ENCODE peak calls at places on chromosomes 2 and 18, in eight cellular contexts. One of them, this sample, is unnamed.

GRCh38 chr2:207939342-207940108 is 85.8 kb downstream of the PLEKHM3 start:
- DNase-seq in colonic mucosa: peak; percentile 75
- DNase-seq in right cardiac atrium: no peak
- DNase-seq in GM23248: no peak
- DNase-seq in endothelial cell of umbilical vein: no peak
- DNase-seq in HepG2: no peak
- DNase-seq in pancreas: no peak
- DNase-seq in H1: no peak
- DNase-seq in this sample: no peak

GRCh38 chr2:42147641-42148274 is 21.4 kb upstream of the EML4 start:
- DNase-seq in colonic mucosa: no peak
- DNase-seq in right cardiac atrium: no peak
- DNase-seq in GM23248: peak; percentile 60
- DNase-seq in endothelial cell of umbilical vein: peak; percentile 24
- DNase-seq in HepG2: peak; percentile 44
- DNase-seq in pancreas: no peak
- DNase-seq in H1: no peak
- DNase-seq in this sample: no peak

GRCh38 chr18:13543811-13544732 is 182.3 kb downstream of the FAM210A start:
- DNase-seq in colonic mucosa: peak; percentile 15
- DNase-seq in right cardiac atrium: no peak
- DNase-seq in GM23248: no peak
- DNase-seq in endothelial cell of umbilical vein: no peak
- DNase-seq in HepG2: peak; percentile 53
- DNase-seq in pancreas: no peak
- DNase-seq in H1: no peak
- DNase-seq in this sample: no peak

GRCh38 chr18:72107647-72108046 is 436.5 kb downstream of the CBLN2 start:
- DNase-seq in colonic mucosa: no peak
- DNase-seq in right cardiac atrium: no peak
- DNase-seq in GM23248: no peak
- DNase-seq in endothelial cell of umbilical vein: peak; percentile 1
- DNase-seq in HepG2: no peak
- DNase-seq in pancreas: no peak
- DNase-seq in H1: peak; percentile 2
- DNase-seq in this sample: no peak

GRCh38 chr2:119015849-119016248 is 73.9 kb downstream of the MARCO start:
- DNase-seq in colonic mucosa: no peak
- DNase-seq in right cardiac atrium: no peak
- DNase-seq in GM23248: no peak
- DNase-seq in endothelial cell of umbilical vein: no peak
- DNase-seq in HepG2: no peak
- DNase-seq in pancreas: no peak
- DNase-seq in H1: no peak
- DNase-seq in this sample: no peak

GRCh38 chr2:175097297-175097696 is 70.7 kb downstream of the ATF2 start:
- DNase-seq in colonic mucosa: no peak
- DNase-seq in right cardiac atrium: no peak
- DNase-seq in GM23248: peak; percentile 13
- DNase-seq in endothelial cell of umbilical vein: no peak
- DNase-seq in HepG2: no peak
- DNase-seq in pancreas: no peak
- DNase-seq in H1: no peak
- DNase-seq in this sample: no peak

GRCh38 chr18:79480171-79480981 is 84.6 kb downstream of the NFATC1 start:
- DNase-seq in colonic mucosa: no peak
- DNase-seq in right cardiac atrium: peak; percentile 11
- DNase-seq in GM23248: no peak
- DNase-seq in endothelial cell of umbilical vein: no peak
- DNase-seq in HepG2: no peak
- DNase-seq in pancreas: peak; percentile 55
- DNase-seq in H1: no peak
- DNase-seq in this sample: no peak

GRCh38 chr18:9792565-9793226 is 84.6 kb downstream of the RAB31 start:
- DNase-seq in colonic mucosa: no peak
- DNase-seq in right cardiac atrium: no peak
- DNase-seq in GM23248: no peak
- DNase-seq in endothelial cell of umbilical vein: no peak
- DNase-seq in HepG2: peak; percentile 38
- DNase-seq in pancreas: no peak
- DNase-seq in H1: no peak
- DNase-seq in this sample: no peak

GRCh38 chr2:63696496-63696895 is 107.7 kb downstream of the MDH1 start:
- DNase-seq in colonic mucosa: no peak
- DNase-seq in right cardiac atrium: no peak
- DNase-seq in GM23248: peak; percentile 57
- DNase-seq in endothelial cell of umbilical vein: no peak
- DNase-seq in HepG2: no peak
- DNase-seq in pancreas: no peak
- DNase-seq in H1: no peak
- DNase-seq in this sample: no peak

GRCh38 chr2:84849271-84849952 is 31.5 kb downstream of the TRABD2A start:
- DNase-seq in colonic mucosa: no peak
- DNase-seq in right cardiac atrium: no peak
- DNase-seq in GM23248: peak; percentile 51
- DNase-seq in endothelial cell of umbilical vein: no peak
- DNase-seq in HepG2: no peak
- DNase-seq in pancreas: no peak
- DNase-seq in H1: no peak
- DNase-seq in this sample: no peak

GRCh38 chr2:187576906-187577305 is 22.7 kb upstream of the TFPI start:
- DNase-seq in colonic mucosa: no peak
- DNase-seq in right cardiac atrium: no peak
- DNase-seq in GM23248: no peak
- DNase-seq in endothelial cell of umbilical vein: peak; percentile 54
- DNase-seq in HepG2: no peak
- DNase-seq in pancreas: no peak
- DNase-seq in H1: no peak
- DNase-seq in this sample: no peak

GRCh38 chr2:16125614-16126125 is 185.3 kb downstream of the MYCN start:
- DNase-seq in colonic mucosa: peak; percentile 20
- DNase-seq in right cardiac atrium: no peak
- DNase-seq in GM23248: no peak
- DNase-seq in endothelial cell of umbilical vein: no peak
- DNase-seq in HepG2: no peak
- DNase-seq in pancreas: peak; percentile 48
- DNase-seq in H1: no peak
- DNase-seq in this sample: no peak

GRCh38 chr2:14137643-14138042 is 494.9 kb upstream of the LRATD1 start:
- DNase-seq in colonic mucosa: no peak
- DNase-seq in right cardiac atrium: no peak
- DNase-seq in GM23248: no peak
- DNase-seq in endothelial cell of umbilical vein: no peak
- DNase-seq in HepG2: no peak
- DNase-seq in pancreas: no peak
- DNase-seq in H1: peak; percentile 13
- DNase-seq in this sample: no peak

GRCh38 chr2:200404615-200405014 is 98.1 kb downstream of the SPATS2L start:
- DNase-seq in colonic mucosa: no peak
- DNase-seq in right cardiac atrium: no peak
- DNase-seq in GM23248: no peak
- DNase-seq in endothelial cell of umbilical vein: no peak
- DNase-seq in HepG2: no peak
- DNase-seq in pancreas: no peak
- DNase-seq in H1: no peak
- DNase-seq in this sample: no peak

GRCh38 chr2:200406379-200406778 is 99.9 kb downstream of the SPATS2L start:
- DNase-seq in colonic mucosa: no peak
- DNase-seq in right cardiac atrium: no peak
- DNase-seq in GM23248: peak; percentile 26
- DNase-seq in endothelial cell of umbilical vein: peak; percentile 85
- DNase-seq in HepG2: peak; percentile 38
- DNase-seq in pancreas: no peak
- DNase-seq in H1: no peak
- DNase-seq in this sample: no peak

GRCh38 chr2:200411831-200412230 is 98.0 kb downstream of the KCTD18 start:
- DNase-seq in colonic mucosa: no peak
- DNase-seq in right cardiac atrium: no peak
- DNase-seq in GM23248: peak; percentile 39
- DNase-seq in endothelial cell of umbilical vein: no peak
- DNase-seq in HepG2: peak; percentile 13
- DNase-seq in pancreas: no peak
- DNase-seq in H1: no peak
- DNase-seq in this sample: no peak

GRCh38 chr2:200405599-200406298 is 99.3 kb downstream of the SPATS2L start:
- DNase-seq in colonic mucosa: peak; percentile 51
- DNase-seq in right cardiac atrium: no peak
- DNase-seq in GM23248: peak; percentile 93
- DNase-seq in endothelial cell of umbilical vein: peak; percentile 94
- DNase-seq in HepG2: peak; percentile 99
- DNase-seq in pancreas: no peak
- DNase-seq in H1: no peak
- DNase-seq in this sample: no peak

GRCh38 chr2:200408428-200409311 is 101.2 kb downstream of the KCTD18 start:
- DNase-seq in colonic mucosa: peak; percentile 33
- DNase-seq in right cardiac atrium: no peak
- DNase-seq in GM23248: peak; percentile 93
- DNase-seq in endothelial cell of umbilical vein: peak; percentile 48
- DNase-seq in HepG2: peak; percentile 52
- DNase-seq in pancreas: no peak
- DNase-seq in H1: no peak
- DNase-seq in this sample: no peak
- H3K27ac ChIP-seq in colonic mucosa: peak overlapping the region; percentile 92
- H3K27ac ChIP-seq in right cardiac atrium: no peak overlapping the region
- H3K27ac ChIP-seq in GM23248: peak overlapping the region; percentile 90
- H3K27ac ChIP-seq in endothelial cell of umbilical vein: peak overlapping the region; percentile 32
- H3K27ac ChIP-seq in HepG2: peak overlapping the region; percentile 98
- H3K27ac ChIP-seq in pancreas: peak overlapping the region; percentile 79
- H3K27ac ChIP-seq in H1: no peak overlapping the region
- H3K27ac ChIP-seq in this sample: no peak overlapping the region

GRCh38 chr2:37654932-37655331 is 16.5 kb downstream of the CDC42EP3 start:
- DNase-seq in colonic mucosa: no peak
- DNase-seq in right cardiac atrium: no peak
- DNase-seq in GM23248: no peak
- DNase-seq in endothelial cell of umbilical vein: no peak
- DNase-seq in HepG2: no peak
- DNase-seq in pancreas: no peak
- DNase-seq in H1: no peak
- DNase-seq in this sample: no peak

GRCh38 chr2:37654419-37654818 is 17.0 kb downstream of the CDC42EP3 start:
- DNase-seq in colonic mucosa: no peak
- DNase-seq in right cardiac atrium: no peak
- DNase-seq in GM23248: no peak
- DNase-seq in endothelial cell of umbilical vein: peak; percentile 43
- DNase-seq in HepG2: no peak
- DNase-seq in pancreas: no peak
- DNase-seq in H1: no peak
- DNase-seq in this sample: no peak

GRCh38 chr2:37652199-37652640 is 19.2 kb downstream of the CDC42EP3 start:
- DNase-seq in colonic mucosa: no peak
- DNase-seq in right cardiac atrium: no peak
- DNase-seq in GM23248: peak; percentile 91
- DNase-seq in endothelial cell of umbilical vein: peak; percentile 62
- DNase-seq in HepG2: no peak
- DNase-seq in pancreas: no peak
- DNase-seq in H1: no peak
- DNase-seq in this sample: no peak

GRCh38 chr2:37653805-37654378 is 17.6 kb downstream of the CDC42EP3 start:
- DNase-seq in colonic mucosa: no peak
- DNase-seq in right cardiac atrium: peak; percentile 34
- DNase-seq in GM23248: no peak
- DNase-seq in endothelial cell of umbilical vein: no peak
- DNase-seq in HepG2: no peak
- DNase-seq in pancreas: no peak
- DNase-seq in H1: no peak
- DNase-seq in this sample: no peak

DNA sequence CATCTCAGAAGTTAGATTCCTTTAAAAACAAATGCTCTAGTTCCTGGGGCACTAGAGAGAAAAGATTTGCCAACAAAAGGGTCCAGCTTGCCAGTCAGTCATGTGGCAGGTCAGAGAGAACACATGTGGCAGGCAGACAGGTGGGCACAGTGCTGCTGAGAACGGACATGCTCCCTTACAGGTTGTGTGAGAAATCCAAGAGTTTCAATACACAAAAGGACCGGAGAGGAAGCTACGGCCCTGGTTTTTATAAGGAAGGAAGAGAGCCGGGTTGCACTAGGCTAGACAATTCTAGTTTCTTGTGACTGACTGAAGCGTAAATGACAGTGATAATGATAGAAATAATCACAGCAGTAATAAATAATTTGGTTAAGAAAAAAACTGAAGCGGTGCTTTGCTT is 18.3 kb downstream of the CDC42EP3 start:
- DNase-seq in colonic mucosa: no peak
- DNase-seq in right cardiac atrium: no peak
- DNase-seq in GM23248: no peak
- DNase-seq in endothelial cell of umbilical vein: peak; percentile 46
- DNase-seq in HepG2: no peak
- DNase-seq in pancreas: no peak
- DNase-seq in H1: no peak
- DNase-seq in this sample: no peak
- H3K27ac ChIP-seq in colonic mucosa: peak overlapping the region; percentile 31
- H3K27ac ChIP-seq in right cardiac atrium: peak overlapping the region; percentile 90
- H3K27ac ChIP-seq in GM23248: peak overlapping the region; percentile 50
- H3K27ac ChIP-seq in endothelial cell of umbilical vein: peak overlapping the region; percentile 97
- H3K27ac ChIP-seq in HepG2: no peak overlapping the region
- H3K27ac ChIP-seq in pancreas: peak overlapping the region; percentile 11
- H3K27ac ChIP-seq in H1: no peak overlapping the region
- H3K27ac ChIP-seq in this sample: no peak overlapping the region

DNA sequence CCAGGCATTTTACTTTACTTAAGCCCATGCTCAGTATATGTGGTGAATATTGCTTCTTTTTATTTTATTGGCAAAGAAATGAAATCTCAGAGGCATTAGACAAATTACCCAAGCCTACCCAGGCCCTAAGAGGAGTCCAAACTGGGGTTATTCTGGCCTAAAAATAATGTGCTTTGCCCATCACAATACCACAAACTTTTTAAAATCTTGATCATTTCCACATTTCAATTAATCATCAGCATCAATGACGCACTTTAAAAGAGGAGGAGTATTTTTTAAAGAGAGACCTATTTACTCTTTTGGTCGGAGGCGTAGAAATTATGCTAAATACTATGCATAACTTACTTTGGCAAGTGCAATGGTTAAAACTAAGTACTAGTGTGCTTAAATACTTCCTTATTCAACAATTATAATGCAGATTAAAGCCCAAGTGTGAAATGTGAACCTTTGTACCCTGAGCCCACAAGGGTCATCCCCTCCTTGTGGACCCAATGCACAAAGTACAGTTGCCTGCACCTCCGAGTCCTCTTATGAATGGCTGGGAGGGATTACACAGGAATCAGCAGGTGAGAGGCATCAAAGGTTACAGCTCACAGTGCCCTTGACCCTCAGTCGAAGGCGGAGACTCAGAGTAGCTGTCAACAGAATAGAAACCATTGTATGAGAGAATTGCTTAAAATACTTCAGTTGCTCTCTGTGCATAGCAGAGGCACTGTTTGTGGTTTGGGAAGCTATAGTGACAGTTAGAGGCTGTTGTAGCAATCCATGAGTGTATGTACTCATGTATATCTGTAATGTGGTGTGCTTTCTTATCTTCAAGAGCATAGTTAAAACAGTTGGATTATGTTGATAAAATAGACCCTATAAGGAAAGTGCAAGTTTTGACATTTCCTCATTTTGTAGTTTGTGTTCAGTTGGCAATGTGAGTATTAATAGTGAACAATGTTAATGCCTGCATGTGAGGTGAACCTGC is 151.7 kb upstream of the ITGA4 start:
- DNase-seq in colonic mucosa: peak; percentile 24
- DNase-seq in right cardiac atrium: no peak
- DNase-seq in GM23248: peak; percentile 15
- DNase-seq in endothelial cell of umbilical vein: no peak
- DNase-seq in HepG2: peak; percentile 95
- DNase-seq in pancreas: no peak
- DNase-seq in H1: no peak
- DNase-seq in this sample: no peak
- H3K27ac ChIP-seq in colonic mucosa: peak overlapping the region; percentile 61
- H3K27ac ChIP-seq in right cardiac atrium: no peak overlapping the region
- H3K27ac ChIP-seq in GM23248: no peak overlapping the region
- H3K27ac ChIP-seq in endothelial cell of umbilical vein: no peak overlapping the region
- H3K27ac ChIP-seq in HepG2: peak overlapping the region; percentile 63
- H3K27ac ChIP-seq in pancreas: peak overlapping the region; percentile 23
- H3K27ac ChIP-seq in H1: no peak overlapping the region
- H3K27ac ChIP-seq in this sample: peak overlapping the region; percentile 64

GRCh38 chr2:53520630-53520940 is 247.0 kb upstream of the CHAC2 start:
- DNase-seq in colonic mucosa: no peak
- DNase-seq in right cardiac atrium: no peak
- DNase-seq in GM23248: no peak
- DNase-seq in endothelial cell of umbilical vein: no peak
- DNase-seq in HepG2: no peak
- DNase-seq in pancreas: no peak
- DNase-seq in H1: no peak
- DNase-seq in this sample: no peak
- H3K27ac ChIP-seq in colonic mucosa: no peak overlapping the region
- H3K27ac ChIP-seq in right cardiac atrium: no peak overlapping the region
- H3K27ac ChIP-seq in GM23248: no peak overlapping the region
- H3K27ac ChIP-seq in endothelial cell of umbilical vein: no peak overlapping the region
- H3K27ac ChIP-seq in HepG2: no peak overlapping the region
- H3K27ac ChIP-seq in pancreas: peak overlapping the region; percentile 41
- H3K27ac ChIP-seq in H1: no peak overlapping the region
- H3K27ac ChIP-seq in this sample: no peak overlapping the region